ENCODE peak calls at places on chromosomes 7 and 10, in ten cellular contexts. Q, Z, O, P, I, X, V, D, U and S are unnamed samples.

GRCh38 chr7:104156842-104157277 is 51.0 kb downstream of the ORC5 start:
- DNase-seq in Q (no peak), Z (peak), O (peak), P (peak), I (peak), X (no peak), V (no peak), D (no peak), U (no peak), S (no peak)

GRCh38 chr7:36128448-36129047 is 24.5 kb upstream of the EEPD1 start:
- DNase-seq in Q (peak), Z (peak), O (peak), P (peak), I (peak), X (peak), V (no peak), D (peak), U (peak), S (peak)

GRCh38 chr7:44964384-44964830 is 14.4 kb downstream of the MYO1G start:
- DNase-seq in Q (no peak), Z (no peak), O (peak), P (no peak), I (no peak), X (no peak), V (no peak), D (no peak), U (no peak), S (peak)

GRCh38 chr10:72661436-72661835 is 30.5 kb upstream of the MCU start:
- DNase-seq in Q (no peak), Z (no peak), O (no peak), P (no peak), I (no peak), X (no peak), V (no peak), D (no peak), U (no peak), S (no peak)

GRCh38 chr7:152987673-152988072 is 228.1 kb downstream of the ACTR3B start:
- DNase-seq in Q (no peak), Z (no peak), O (no peak), P (no peak), I (no peak), X (no peak), V (no peak), D (no peak), U (no peak), S (no peak)

GRCh38 chr10:99859585-99859984 is 77.1 kb downstream of the ABCC2 start:
- DNase-seq in Q (no peak), Z (peak), O (no peak), P (peak), I (no peak), X (no peak), V (no peak), D (no peak), U (no peak), S (no peak)

GRCh38 chr7:29987821-29988317 is 1.7 kb downstream of the SCRN1 start:
- DNase-seq in Q (no peak), Z (peak), O (peak), P (peak), I (peak), X (no peak), V (no peak), D (no peak), U (peak), S (no peak)

GRCh38 chr10:122163182-122164027 is 107.7 kb upstream of the BTBD16 start:
- DNase-seq in Q (peak), Z (peak), O (peak), P (peak), I (no peak), X (no peak), V (no peak), D (no peak), U (no peak), S (no peak)

GRCh38 chr10:77850620-77851231 is 75.8 kb downstream of the DLG5 start:
- DNase-seq in Q (no peak), Z (no peak), O (no peak), P (no peak), I (no peak), X (no peak), V (no peak), D (no peak), U (no peak), S (no peak)

GRCh38 chr7:75835688-75836285 is 22.2 kb upstream of the CCL24 start:
- DNase-seq in Q (no peak), Z (no peak), O (no peak), P (no peak), I (no peak), X (no peak), V (no peak), D (no peak), U (no peak), S (no peak)

GRCh38 chr7:26948617-26949118 is 84.3 kb upstream of the SKAP2 start:
- DNase-seq in Q (no peak), Z (peak), O (no peak), P (no peak), I (no peak), X (no peak), V (no peak), D (no peak), U (no peak), S (no peak)